ENCODE peak calls at places on chromosome 1, in five cellular contexts. R is CD8-positive, alpha-beta memory T cell; A is ovary; W is WERI-Rb-1; C is aorta. T is an unnamed sample.

GRCh38 chr1:225460737-225461532 is 33.1 kb upstream of the LBR start:
- DNase-seq in R (peak; percentile 77), A (no peak), W (no peak), C (peak; percentile 63), T (peak; percentile 39)

GRCh38 chr1:151539321-151540020 is 638 bp upstream of the TUFT1 start:
- DNase-seq in R (peak; percentile 3), A (peak; percentile 81), W (peak; percentile 94), C (peak; percentile 87), T (peak; percentile 89)

GRCh38 chr1:179924268-179924667 is 30.3 kb upstream of the CEP350 start:
- DNase-seq in R (no peak), A (no peak), W (no peak), C (no peak), T (no peak)

GRCh38 chr1:170461362-170461761 is 70.6 kb upstream of the GORAB start:
- DNase-seq in R (no peak), A (no peak), W (no peak), C (no peak), T (no peak)

GRCh38 chr1:245156041-245156735 is 1.4 kb downstream of the KIF26B start:
- DNase-seq in R (peak; percentile 54), A (peak; percentile 45), W (peak; percentile 94), C (peak; percentile 89), T (peak; percentile 91)

GRCh38 chr1:163168053-163168452 is 34.7 kb downstream of the RGS5 start:
- DNase-seq in R (no peak), A (no peak), W (no peak), C (no peak), T (no peak)

GRCh38 chr1:235938714-235939487 is 72.2 kb upstream of the LYST start:
- DNase-seq in R (no peak), A (no peak), W (no peak), C (no peak), T (no peak)

GRCh38 chr1:232805269-232806070 is at the start of gene MAP10:
- DNase-seq in R (peak; percentile 66), A (peak; percentile 73), W (peak; percentile 67), C (peak; percentile 89), T (peak; percentile 69)

GRCh38 chr1:61091455-61091854 is 9.1 kb downstream of the NFIA start:
- DNase-seq in R (no peak), A (no peak), W (no peak), C (no peak), T (no peak)

GRCh38 chr1:56317722-56318121 is 261.6 kb downstream of the PLPP3 start:
- DNase-seq in R (no peak), A (no peak), W (no peak), C (no peak), T (no peak)

GRCh38 chr1:234745844-234746797 is 136.1 kb upstream of the IRF2BP2 start:
- DNase-seq in R (no peak), A (no peak), W (peak; percentile 73), C (no peak), T (no peak)

GRCh38 chr1:91831132-91831930 is 54.6 kb downstream of the TGFBR3 start:
- DNase-seq in R (no peak), A (no peak), W (no peak), C (no peak), T (no peak)

GRCh38 chr1:236535656-236536293 is 12.0 kb downstream of the LGALS8 start:
- DNase-seq in R (no peak), A (no peak), W (no peak), C (no peak), T (no peak)

GRCh38 chr1:205317311-205317917 is 4.1 kb downstream of the NUAK2 start:
- DNase-seq in R (no peak), A (peak; percentile 62), W (peak; percentile 52), C (peak; percentile 83), T (peak; percentile 95)

GRCh38 chr1:21246905-21247642 is 43.2 kb downstream of the ECE1 start:
- DNase-seq in R (no peak), A (no peak), W (no peak), C (no peak), T (no peak)

GRCh38 chr1:168419746-168420145 is 124.1 kb downstream of the XCL2 start:
- DNase-seq in R (no peak), A (no peak), W (no peak), C (no peak), T (no peak)

GRCh38 chr1:84836145-84836544 is 56.9 kb downstream of the LPAR3 start:
- DNase-seq in R (no peak), A (no peak), W (no peak), C (no peak), T (no peak)

GRCh38 chr1:36665478-36666080 is 182.9 kb upstream of the CSF3R start:
- DNase-seq in R (no peak), A (no peak), W (no peak), C (peak; percentile 43), T (no peak)

GRCh38 chr1:227043755-227044154 is 103.7 kb downstream of the COQ8A start:
- DNase-seq in R (no peak), A (no peak), W (no peak), C (no peak), T (no peak)

GRCh38 chr1:89547563-89548485 is 23.2 kb downstream of the LRRC8B start:
- DNase-seq in R (no peak), A (no peak), W (no peak), C (no peak), T (peak; percentile 19)

GRCh38 chr1:103180660-103181059 is 72.3 kb upstream of the COL11A1 start:
- DNase-seq in R (no peak), A (no peak), W (no peak), C (no peak), T (no peak)

GRCh38 chr1:205321109-205321958 is at the start of gene NUAK2:
- DNase-seq in R (peak; percentile 79), A (peak; percentile 88), W (peak; percentile 100), C (peak; percentile 95), T (peak; percentile 96)

DNA sequence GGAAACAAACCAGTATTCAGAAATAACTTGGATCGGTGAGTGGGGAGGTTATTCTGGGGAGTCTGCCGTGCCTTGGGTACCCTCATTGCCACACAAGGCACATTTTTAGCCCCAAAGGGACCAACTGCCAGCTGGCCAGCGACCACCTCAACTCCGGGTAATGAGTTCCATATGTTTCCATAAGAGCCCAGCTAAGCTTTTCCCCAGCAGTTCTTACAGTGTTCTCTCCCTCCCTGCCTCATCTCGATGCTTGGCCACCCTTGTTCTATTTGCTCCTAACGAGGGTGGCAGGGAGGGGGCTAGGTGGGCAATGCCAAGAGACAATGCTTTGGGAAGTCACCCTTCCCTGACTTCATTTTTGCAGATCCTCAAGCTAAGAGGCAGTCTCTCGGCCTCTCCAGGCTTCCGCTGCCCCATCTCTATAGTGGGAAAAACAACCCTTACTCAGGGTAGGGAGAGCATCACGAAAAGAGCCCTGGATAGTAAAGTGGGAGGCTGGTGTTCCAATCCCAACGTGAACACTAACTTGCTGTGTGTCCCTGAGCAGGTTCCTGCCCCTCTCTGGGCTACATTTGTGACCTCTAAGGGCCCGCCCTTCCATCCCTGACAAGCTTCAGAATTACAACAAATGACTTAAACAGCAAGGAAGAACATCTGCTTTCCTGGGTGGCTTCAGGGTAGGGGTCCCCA is 6.0 kb downstream of the ID3 start:
- DNase-seq in R (no peak), A (no peak), W (no peak), C (no peak), T (no peak)
- H3K27ac ChIP-seq in R (no peak overlapping the region), A (no peak overlapping the region), W (peak overlapping the region; percentile 100), C (peak overlapping the region; percentile 72), T (peak overlapping the region; percentile 84)

GRCh38 chr1:3500265-3500835 is 45.9 kb downstream of the ARHGEF16 start:
- DNase-seq in R (no peak), A (no peak), W (no peak), C (no peak), T (no peak)
- H3K27me3 ChIP-seq in R (no peaks in the 10 kb centered on the region), A (no peaks in the 10 kb centered on the region), W (no peaks in the 10 kb centered on the region), C (no peaks in the 10 kb centered on the region), T (no peaks in the 10 kb centered on the region)

DNA sequence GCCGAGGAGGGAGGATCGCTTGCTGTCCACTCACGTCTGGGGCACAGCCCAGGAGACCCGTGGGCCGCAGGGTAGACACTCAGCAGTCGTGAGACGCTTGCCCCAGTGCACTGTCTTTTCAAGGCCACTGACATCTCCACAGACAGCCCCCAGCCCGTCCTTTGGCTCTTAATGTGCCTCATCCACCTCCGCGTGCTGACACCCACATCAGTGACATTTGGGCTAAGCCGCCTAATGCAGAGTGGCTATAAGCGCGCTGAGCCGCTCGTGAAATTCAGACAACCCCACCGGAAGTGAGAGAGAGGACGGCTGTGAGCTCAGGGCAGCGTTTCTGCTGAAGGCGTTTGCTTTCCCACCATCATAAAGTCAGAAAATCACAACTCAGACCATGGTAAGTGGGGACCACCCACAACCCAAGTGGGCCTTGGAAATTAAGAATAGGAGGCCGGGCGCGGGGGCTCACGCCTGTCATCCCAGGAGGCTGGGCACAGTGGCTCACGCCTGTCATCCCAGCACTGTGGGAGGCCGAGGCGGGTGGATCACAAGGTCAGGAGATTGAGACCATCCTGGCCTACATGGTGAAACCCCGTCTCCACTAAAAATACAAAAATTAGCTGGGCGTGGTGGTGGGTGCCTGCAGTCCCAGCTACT is 8.4 kb downstream of the SLC35E2B start:
- DNase-seq in R (no peak), A (no peak), W (peak; percentile 52), C (no peak), T (no peak)
- H3K36me3 ChIP-seq in R (peaks cover 11% of the 10 kb centered on the region), A (no peaks in the 10 kb centered on the region), W (peaks cover 6% of the 10 kb centered on the region), C (no peaks in the 10 kb centered on the region), T (no peaks in the 10 kb centered on the region)

DNA sequence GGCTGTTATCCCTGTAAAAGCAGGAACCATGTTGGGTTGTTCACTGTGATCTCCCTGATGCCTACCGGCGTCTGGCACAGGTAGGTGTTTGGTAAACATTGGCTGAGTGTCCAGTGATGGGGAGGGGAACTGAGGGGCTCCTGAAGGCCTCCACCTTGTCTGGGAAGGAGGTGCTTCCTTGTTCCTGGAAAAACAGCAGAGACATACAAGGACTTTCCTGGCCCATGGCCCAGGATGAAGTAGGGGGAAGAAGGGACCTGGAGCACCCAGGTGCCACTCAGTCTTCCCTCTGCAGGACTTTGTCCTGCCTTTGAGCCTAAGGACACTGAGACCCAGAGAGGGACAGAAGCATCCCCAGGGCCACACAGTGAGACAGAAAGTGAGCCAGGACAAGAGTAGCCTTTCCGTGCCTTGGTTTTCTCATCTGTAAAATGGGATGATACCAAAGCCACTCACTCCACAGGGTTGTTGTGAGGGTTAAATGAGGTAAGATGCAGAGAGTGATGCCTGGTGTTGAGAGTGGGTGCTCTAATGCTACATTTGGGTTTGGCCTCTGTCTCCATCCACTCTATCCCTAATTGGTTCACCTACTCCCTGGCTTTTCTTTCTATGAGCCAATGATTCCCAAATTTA is 6.1 kb upstream of the HEYL start:
- DNase-seq in R (no peak), A (no peak), W (no peak), C (no peak), T (no peak)
- H3K27ac ChIP-seq in R (no peak overlapping the region), A (no peak overlapping the region), W (no peak overlapping the region), C (peak overlapping the region; percentile 19), T (peak overlapping the region; percentile 91)

GRCh38 chr1:211114446-211114845 is 19.5 kb downstream of the KCNH1 start:
- DNase-seq in R (no peak), A (no peak), W (no peak), C (no peak), T (no peak)

GRCh38 chr1:211113566-211113965 is 20.4 kb downstream of the KCNH1 start:
- DNase-seq in R (no peak), A (no peak), W (no peak), C (no peak), T (no peak)

DNA sequence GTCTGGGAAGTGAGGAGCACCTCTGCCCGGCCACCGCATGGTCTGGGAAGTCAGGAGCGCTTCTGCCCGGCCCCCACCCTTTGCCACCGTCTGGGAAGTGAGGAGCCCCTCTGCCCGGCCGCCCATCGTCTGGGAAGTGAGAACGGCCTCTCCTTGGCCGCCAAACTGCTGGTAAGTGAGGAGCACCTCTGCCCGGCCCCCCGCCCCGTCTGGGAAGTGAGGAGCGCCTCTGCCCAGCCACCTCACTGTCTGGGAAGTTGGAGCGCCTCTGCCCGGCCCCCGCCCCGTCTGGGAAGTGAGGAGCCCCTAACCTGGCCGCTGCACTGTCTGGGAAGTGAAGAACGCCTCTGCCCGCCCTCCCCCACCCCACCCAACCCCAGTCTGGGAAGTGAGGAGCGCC is 22.6 kb downstream of the KCNH1 start:
- DNase-seq in R (no peak), A (no peak), W (no peak), C (no peak), T (no peak)
- H3K27me3 ChIP-seq in R (no peaks in the 10 kb centered on the region), A (no peaks in the 10 kb centered on the region), W (no peaks in the 10 kb centered on the region), C (no peaks in the 10 kb centered on the region), T (no peaks in the 10 kb centered on the region)

T was measured in pancreas.